ENCODE peak calls at places on chromosome 20, in nine cellular contexts. P, Z, J, K, D, R, S, H and X are unnamed samples.

GRCh38 chr20:60255866-60256265 is 297.6 kb downstream of the CDH26 start:
- DNase-seq in J (no peak), K (no peak), R (no peak), Z (no peak), P (no peak), D (peak), H (no peak), S (no peak), X (no peak)

GRCh38 chr20:24138126-24138857 is 149.7 kb upstream of the GGTLC1 start:
- DNase-seq in Z (no peak), S (no peak), R (no peak), K (no peak), J (peak), H (no peak), D (no peak), P (no peak), X (peak)

GRCh38 chr20:50724851-50725721 is 6.3 kb upstream of the PARD6B start:
- DNase-seq in S (no peak), Z (no peak), D (peak), H (peak), P (peak), K (peak), R (peak), J (peak), X (no peak)

GRCh38 chr20:63536997-63537524 is at the start of gene PTK6:
- DNase-seq in S (no peak), J (no peak), K (no peak), H (peak), Z (no peak), D (no peak), R (no peak), P (peak), X (no peak)

GRCh38 chr20:49641683-49642649 is 71.7 kb downstream of the B4GALT5 start:
- DNase-seq in K (no peak), D (no peak), R (peak), J (no peak), S (peak), P (no peak), H (no peak), Z (no peak), X (no peak)

GRCh38 chr20:59737073-59737691 is 132.8 kb downstream of the PHACTR3 start:
- DNase-seq in Z (peak), J (no peak), S (no peak), H (no peak), K (no peak), R (no peak), P (no peak), D (no peak), X (no peak)

GRCh38 chr20:31406115-31406514 is at the start of gene DEFB121:
- DNase-seq in D (no peak), S (no peak), J (no peak), K (no peak), P (no peak), R (no peak), H (no peak), Z (no peak), X (no peak)

GRCh38 chr20:45771182-45771759 is 20.4 kb downstream of the WFDC3 start:
- DNase-seq in D (peak), S (peak), Z (peak), R (peak), H (peak), J (peak), P (peak), K (peak), X (peak)

GRCh38 chr20:4666001-4666470 is 55.7 kb upstream of the PRND start:
- DNase-seq in H (no peak), Z (no peak), J (no peak), K (peak), S (no peak), R (no peak), D (peak), P (peak), X (no peak)

GRCh38 chr20:62134735-62135231 is 8.4 kb downstream of the PSMA7 start:
- DNase-seq in H (peak), Z (no peak), R (no peak), J (no peak), P (no peak), K (no peak), D (peak), S (no peak), X (no peak)

GRCh38 chr20:25372584-25373336 is 17.9 kb downstream of the ABHD12 start:
- DNase-seq in Z (no peak), S (no peak), J (no peak), P (peak), D (peak), K (peak), R (no peak), H (no peak), X (no peak)

GRCh38 chr20:33482581-33482980 is 7.3 kb upstream of the CBFA2T2 start:
- DNase-seq in H (no peak), J (no peak), R (no peak), K (no peak), S (no peak), Z (no peak), D (no peak), P (no peak), X (peak)

GRCh38 chr20:49790077-49790798 is 22.4 kb upstream of the SLC9A8 start:
- DNase-seq in Z (no peak), D (no peak), S (no peak), H (peak), J (no peak), R (no peak), K (peak), P (no peak), X (no peak)

GRCh38 chr20:24727795-24728194 is 221.3 kb upstream of the CST7 start:
- DNase-seq in P (no peak), H (no peak), R (no peak), J (no peak), Z (no peak), K (no peak), S (no peak), D (no peak), X (no peak)

GRCh38 chr20:50380697-50381040 is 129.5 kb upstream of the PTPN1 start:
- DNase-seq in K (peak), J (no peak), D (peak), Z (no peak), H (peak), P (no peak), S (no peak), R (no peak), X (peak)

GRCh38 chr20:59138114-59138602 is 25.5 kb upstream of the ZNF831 start:
- DNase-seq in Z (no peak), P (no peak), S (no peak), K (no peak), H (no peak), R (no peak), D (no peak), J (no peak), X (no peak)